ENCODE peak calls at places on chromosomes 3 and 15, in four cellular contexts. Z is HS-5, Q is amniotic epithelial cell, P is MM.1S. M is an unnamed sample.

GRCh38 chr3:123421353-123422174 is 27.3 kb downstream of the ADCY5 start:
- DNase-seq in Z (no peak), Q (peak; percentile 24), P (no peak), M (peak; percentile 33)

GRCh38 chr15:63221346-63221745 is 31.9 kb downstream of the RAB8B start:
- DNase-seq in Z (no peak), Q (no peak), P (no peak), M (no peak)

GRCh38 chr15:29143909-29144308 is 125.7 kb downstream of the NSMCE3 start:
- DNase-seq in Z (peak; percentile 24), Q (peak; percentile 29), P (no peak), M (no peak)

GRCh38 chr3:10946526-10946925 is 46.0 kb upstream of the SLC6A1 start:
- DNase-seq in Z (no peak), Q (no peak), P (no peak), M (no peak)

GRCh38 chr3:43217633-43218032 is 68.7 kb upstream of the SNRK start:
- DNase-seq in Z (no peak), Q (no peak), P (no peak), M (no peak)

GRCh38 chr3:171526146-171526545 is 65.9 kb upstream of the TNIK start:
- DNase-seq in Z (no peak), Q (peak; percentile 15), P (no peak), M (no peak)

GRCh38 chr3:126439968-126440708 is 35.6 kb downstream of the ZXDC start:
- DNase-seq in Z (no peak), Q (no peak), P (no peak), M (no peak)

GRCh38 chr3:149352556-149352955 is 19.1 kb upstream of the TM4SF18 start:
- DNase-seq in Z (no peak), Q (peak; percentile 54), P (peak; percentile 56), M (no peak)

GRCh38 chr3:80550154-80550553 is 782.4 kb upstream of the ROBO1 start:
- DNase-seq in Z (no peak), Q (no peak), P (no peak), M (no peak)

GRCh38 chr3:141421639-141422319 is 53.5 kb downstream of the ZBTB38 start:
- DNase-seq in Z (peak; percentile 79), Q (peak; percentile 86), P (no peak), M (no peak)

GRCh38 chr15:24075420-24076089 is 388.4 kb upstream of the NDN start:
- DNase-seq in Z (no peak), Q (no peak), P (no peak), M (no peak)

GRCh38 chr15:44101286-44101685 is 93.8 kb downstream of the FRMD5 start:
- DNase-seq in Z (no peak), Q (no peak), P (no peak), M (no peak)

GRCh38 chr3:18027161-18027939 is 284.9 kb upstream of the TBC1D5 start:
- DNase-seq in Z (no peak), Q (no peak), P (no peak), M (no peak)

GRCh38 chr3:52830535-52831258 is at the start of gene ITIH4:
- DNase-seq in Z (no peak), Q (no peak), P (no peak), M (no peak)

GRCh38 chr3:53890726-53891499 is 746 bp downstream of the SELENOK start:
- DNase-seq in Z (no peak), Q (peak; percentile 35), P (peak; percentile 69), M (no peak)